ENCODE peak calls at places on chromosomes 4 and X, in four cellular contexts. N is NCI-H1105, Y is gastrocnemius medialis, I is H54. G is an unnamed sample.

GRCh38 chr4:110543577-110543976 is 67.6 kb downstream of the ENPEP start:
- DNase-seq in Y (no peak), I (no peak), N (no peak), G (no peak)

GRCh38 chrX:80876877-80877276 is 67.2 kb upstream of the BRWD3 start:
- DNase-seq in I (no peak), N (no peak), Y (no peak), G (no peak)

GRCh38 chr4:141636077-141636770 is at the start of gene IL15:
- DNase-seq in I (peak; percentile 41), Y (peak; percentile 52), N (peak; percentile 31), G (peak; percentile 71)

GRCh38 chr4:183571350-183572076 is 66.7 kb downstream of the ING2 start:
- DNase-seq in N (peak; percentile 83), I (no peak), Y (no peak), G (no peak)

GRCh38 chrX:153635788-153636668 is 11.0 kb upstream of the DUSP9 start:
- DNase-seq in Y (no peak), I (peak; percentile 77), N (no peak), G (no peak)

GRCh38 chr4:32830160-32830559 is 2110.0 kb downstream of the PCDH7 start:
- DNase-seq in Y (no peak), N (no peak), I (no peak), G (no peak)

GRCh38 chr4:6944311-6945051 is 34.9 kb downstream of the TBC1D14 start:
- DNase-seq in Y (no peak), I (no peak), N (no peak), G (no peak)

GRCh38 chr4:59676389-59676788 is 1523.7 kb upstream of the ADGRL3 start:
- DNase-seq in N (no peak), Y (no peak), I (no peak), G (no peak)

GRCh38 chr4:14308229-14308651 is 680.7 kb upstream of the BOD1L1 start:
- DNase-seq in Y (no peak), N (peak; percentile 36), I (no peak), G (no peak)

GRCh38 chr4:54954656-54955388 is 170.6 kb downstream of the KDR start:
- DNase-seq in Y (no peak), N (no peak), I (no peak), G (no peak)

GRCh38 chrX:39692796-39693195 is 405.0 kb downstream of the BCOR start:
- DNase-seq in Y (no peak), I (no peak), N (no peak), G (no peak)

GRCh38 chr4:80539190-80539589 is 203.7 kb downstream of the CFAP299 start:
- DNase-seq in I (no peak), Y (no peak), N (no peak), G (no peak)

GRCh38 chr4:152534541-152535231 is 1.2 kb downstream of the FBXW7 start:
- DNase-seq in N (no peak), Y (no peak), I (no peak), G (no peak)

GRCh38 chr4:101345271-101345595 is 2.1 kb downstream of the PPP3CA start:
- DNase-seq in Y (no peak), N (no peak), I (no peak), G (no peak)

GRCh38 chrX:118823263-118824172 is at the start of gene ZCCHC12:
- DNase-seq in N (peak; percentile 79), Y (no peak), I (peak; percentile 18), G (peak; percentile 14)

GRCh38 chr4:20317424-20317985 is 65.8 kb downstream of the SLIT2 start:
- DNase-seq in I (no peak), N (no peak), Y (no peak), G (no peak)

GRCh38 chrX:79366888-79367749 is at the start of gene ITM2A:
- DNase-seq in I (no peak), N (no peak), Y (no peak), G (no peak)

GRCh38 chr4:84690481-84690880 is 107.6 kb downstream of the CDS1 start:
- DNase-seq in I (no peak), Y (no peak), N (no peak), G (no peak)

GRCh38 chr4:1567519-1567807 is 116.7 kb downstream of the FAM53A start:
- DNase-seq in Y (no peak), N (no peak), I (no peak), G (no peak)

GRCh38 chr4:167424338-167425256 is 190.3 kb upstream of the SPOCK3 start:
- DNase-seq in N (no peak), I (no peak), Y (no peak), G (no peak)

GRCh38 chr4:105551968-105552746 is at the start of gene ARHGEF38:
- DNase-seq in I (no peak), Y (no peak), N (no peak), G (no peak)

GRCh38 chr4:152032722-152033131 is 271.9 kb upstream of the GATB start:
- DNase-seq in Y (peak; percentile 11), I (no peak), N (no peak), G (no peak)

GRCh38 chr4:93221771-93222170 is 606.8 kb upstream of the ATOH1 start:
- DNase-seq in N (no peak), I (no peak), Y (no peak), G (no peak)

GRCh38 chr4:128766781-128767180 is 42.7 kb upstream of the JADE1 start:
- DNase-seq in N (no peak), Y (no peak), I (no peak), G (no peak)

GRCh38 chr4:76670631-76671030 is 227.3 kb downstream of the SOWAHB start:
- DNase-seq in N (no peak), Y (no peak), I (no peak), G (no peak)

GRCh38 chr4:184669251-184669650 is 19.7 kb downstream of the PRIMPOL start:
- DNase-seq in Y (no peak), I (no peak), N (no peak), G (no peak)

G was measured in HTR-8/SVneo.